ENCODE peak calls at places on chromosomes 4 and X, in seven cellular contexts. X, W, Z, K, L, M and J are unnamed samples.

GRCh38 chr4:79528241-79528706 is 120.2 kb upstream of the GK2 start:
- DNase-seq in M (no peak), L (no peak), K (no peak), Z (no peak), X (no peak), W (peak), J (no peak)

GRCh38 chr4:188221090-188221489 is 81.8 kb downstream of the TRIML1 start:
- DNase-seq in K (no peak), W (no peak), L (no peak), M (no peak), Z (no peak), X (no peak), J (no peak)

GRCh38 chr4:131288441-131288840 is 1860.7 kb upstream of the PCDH10 start:
- DNase-seq in L (no peak), K (no peak), W (no peak), Z (no peak), X (no peak), M (no peak), J (no peak)

GRCh38 chr4:179165339-179165738 is 1723.1 kb upstream of the AGA start:
- DNase-seq in Z (no peak), W (no peak), X (no peak), K (no peak), L (no peak), M (no peak), J (no peak)

GRCh38 chr4:40662962-40663604 is 33.4 kb upstream of the RBM47 start:
- DNase-seq in Z (peak), M (no peak), L (peak), X (no peak), W (peak), K (no peak), J (no peak)

GRCh38 chr4:6230827-6231662 is 30.7 kb upstream of the JAKMIP1 start:
- DNase-seq in M (no peak), L (no peak), W (no peak), Z (no peak), K (no peak), X (no peak), J (no peak)

GRCh38 chrX:41313419-41313818 is 20.5 kb upstream of the DDX3X start:
- DNase-seq in M (no peak), W (peak), K (no peak), Z (no peak), X (no peak), L (no peak), J (no peak)

GRCh38 chr4:73650255-73650654 is 30.0 kb upstream of the RASSF6 start:
- DNase-seq in W (no peak), M (no peak), K (no peak), X (no peak), L (no peak), Z (no peak), J (no peak)

GRCh38 chr4:153295131-153295755 is 49.2 kb upstream of the MND1 start:
- DNase-seq in L (no peak), K (no peak), M (no peak), X (no peak), Z (no peak), W (no peak), J (no peak)

GRCh38 chr4:88600129-88600849 is 8.0 kb downstream of the HERC3 start:
- DNase-seq in Z (no peak), W (peak), X (no peak), K (no peak), L (no peak), M (no peak), J (no peak)

GRCh38 chrX:133185938-133186337 is 32.2 kb downstream of the TFDP3 start:
- DNase-seq in X (no peak), M (no peak), L (peak), Z (no peak), W (no peak), K (no peak), J (no peak)

GRCh38 chr4:140047017-140047640 is 106.9 kb downstream of the MAML3 start:
- DNase-seq in X (no peak), K (no peak), M (no peak), L (no peak), W (no peak), Z (no peak), J (no peak)

GRCh38 chr4:10336471-10336870 is 120.8 kb downstream of the ZNF518B start:
- DNase-seq in L (no peak), W (no peak), K (no peak), Z (no peak), M (no peak), X (no peak), J (no peak)

GRCh38 chr4:106869551-106869950 is 166.6 kb downstream of the DKK2 start:
- DNase-seq in L (no peak), M (no peak), X (no peak), Z (no peak), K (no peak), W (peak), J (no peak)